ENCODE peak calls at places on chromosome 4, in nine cellular contexts. One of them, this sample, is unnamed.
A peak's percentile ranks its signal among the peaks of the same experiment; 100 is the strongest.

GRCh38 chr4:183658362-183659028 is 490 bp downstream of the RWDD4 start:
- DNase-seq in DND-41: no peak
- DNase-seq in transverse colon: peak; percentile 27
- DNase-seq in sigmoid colon: peak; percentile 67
- DNase-seq in A549: no peak
- DNase-seq in brain microvascular endothelial cell: no peak
- DNase-seq in Panc1: no peak
- DNase-seq in astrocyte: no peak
- DNase-seq in keratinocyte: no peak
- DNase-seq in this sample: no peak

GRCh38 chr4:173074501-173074946 is 94.1 kb upstream of the GALNT7 start:
- DNase-seq in brain microvascular endothelial cell: peak; percentile 64
- DNase-seq in Panc1: peak; percentile 13
- DNase-seq in astrocyte: peak; percentile 97
- DNase-seq in sigmoid colon: no peak
- DNase-seq in transverse colon: no peak
- DNase-seq in keratinocyte: peak; percentile 56
- DNase-seq in DND-41: no peak
- DNase-seq in A549: peak; percentile 18
- DNase-seq in this sample: no peak

GRCh38 chr4:120994521-120994920 is 72.0 kb upstream of the PRDM5 start:
- DNase-seq in Panc1: no peak
- DNase-seq in astrocyte: no peak
- DNase-seq in keratinocyte: no peak
- DNase-seq in brain microvascular endothelial cell: no peak
- DNase-seq in transverse colon: no peak
- DNase-seq in sigmoid colon: no peak
- DNase-seq in DND-41: no peak
- DNase-seq in A549: no peak
- DNase-seq in this sample: no peak

GRCh38 chr4:124097447-124097846 is 615.1 kb downstream of the ANKRD50 start:
- DNase-seq in astrocyte: no peak
- DNase-seq in keratinocyte: no peak
- DNase-seq in brain microvascular endothelial cell: no peak
- DNase-seq in transverse colon: no peak
- DNase-seq in Panc1: no peak
- DNase-seq in A549: no peak
- DNase-seq in sigmoid colon: no peak
- DNase-seq in DND-41: no peak
- DNase-seq in this sample: no peak

GRCh38 chr4:148056879-148057278 is 325.0 kb downstream of the ARHGAP10 start:
- DNase-seq in DND-41: no peak
- DNase-seq in brain microvascular endothelial cell: peak; percentile 63
- DNase-seq in sigmoid colon: no peak
- DNase-seq in keratinocyte: peak; percentile 69
- DNase-seq in astrocyte: peak; percentile 72
- DNase-seq in A549: no peak
- DNase-seq in transverse colon: peak; percentile 62
- DNase-seq in Panc1: peak; percentile 5
- DNase-seq in this sample: peak; percentile 22

GRCh38 chr4:101967697-101968346 is 177.3 kb downstream of the BANK1 start:
- DNase-seq in brain microvascular endothelial cell: no peak
- DNase-seq in Panc1: no peak
- DNase-seq in transverse colon: no peak
- DNase-seq in A549: no peak
- DNase-seq in astrocyte: peak; percentile 46
- DNase-seq in sigmoid colon: no peak
- DNase-seq in DND-41: no peak
- DNase-seq in keratinocyte: no peak
- DNase-seq in this sample: peak; percentile 65

GRCh38 chr4:184688447-184688846 is 38.9 kb downstream of the PRIMPOL start:
- DNase-seq in brain microvascular endothelial cell: peak; percentile 92
- DNase-seq in DND-41: no peak
- DNase-seq in keratinocyte: peak; percentile 65
- DNase-seq in Panc1: peak; percentile 84
- DNase-seq in transverse colon: no peak
- DNase-seq in astrocyte: peak; percentile 93
- DNase-seq in sigmoid colon: no peak
- DNase-seq in A549: peak; percentile 38
- DNase-seq in this sample: peak; percentile 31

GRCh38 chr4:17128268-17128667 is 229.8 kb upstream of the LDB2 start:
- DNase-seq in A549: no peak
- DNase-seq in brain microvascular endothelial cell: no peak
- DNase-seq in DND-41: no peak
- DNase-seq in sigmoid colon: no peak
- DNase-seq in transverse colon: no peak
- DNase-seq in astrocyte: peak; percentile 70
- DNase-seq in keratinocyte: no peak
- DNase-seq in Panc1: no peak
- DNase-seq in this sample: no peak

GRCh38 chr4:184930026-184930425 is 88.3 kb upstream of the HELT start:
- DNase-seq in Panc1: no peak
- DNase-seq in transverse colon: no peak
- DNase-seq in A549: no peak
- DNase-seq in sigmoid colon: no peak
- DNase-seq in astrocyte: no peak
- DNase-seq in DND-41: no peak
- DNase-seq in brain microvascular endothelial cell: no peak
- DNase-seq in keratinocyte: no peak
- DNase-seq in this sample: no peak

GRCh38 chr4:56250801-56251200 is 136.5 kb downstream of the AASDH start:
- DNase-seq in sigmoid colon: no peak
- DNase-seq in transverse colon: no peak
- DNase-seq in Panc1: no peak
- DNase-seq in DND-41: no peak
- DNase-seq in astrocyte: no peak
- DNase-seq in A549: no peak
- DNase-seq in keratinocyte: no peak
- DNase-seq in brain microvascular endothelial cell: no peak
- DNase-seq in this sample: no peak

GRCh38 chr4:106325800-106326199 is 9.4 kb downstream of the AIMP1 start:
- DNase-seq in astrocyte: no peak
- DNase-seq in Panc1: no peak
- DNase-seq in A549: no peak
- DNase-seq in keratinocyte: no peak
- DNase-seq in transverse colon: no peak
- DNase-seq in DND-41: no peak
- DNase-seq in brain microvascular endothelial cell: no peak
- DNase-seq in sigmoid colon: no peak
- DNase-seq in this sample: no peak

GRCh38 chr4:186097386-186097785 is 7.1 kb upstream of the FAM149A start:
- DNase-seq in keratinocyte: no peak
- DNase-seq in Panc1: no peak
- DNase-seq in sigmoid colon: no peak
- DNase-seq in astrocyte: no peak
- DNase-seq in brain microvascular endothelial cell: no peak
- DNase-seq in A549: no peak
- DNase-seq in transverse colon: no peak
- DNase-seq in DND-41: no peak
- DNase-seq in this sample: no peak
- H3K27ac ChIP-seq in keratinocyte: no peak overlapping the region
- H3K27ac ChIP-seq in Panc1: no peak overlapping the region
- H3K27ac ChIP-seq in sigmoid colon: no peak overlapping the region
- H3K27ac ChIP-seq in astrocyte: no peak overlapping the region
- H3K27ac ChIP-seq in brain microvascular endothelial cell: no peak overlapping the region
- H3K27ac ChIP-seq in A549: no peak overlapping the region
- H3K27ac ChIP-seq in transverse colon: no peak overlapping the region
- H3K27ac ChIP-seq in DND-41: no peak overlapping the region
- H3K27ac ChIP-seq in this sample: no peak overlapping the region

GRCh38 chr4:94934864-94935263 is 177.1 kb downstream of the BMPR1B start:
- DNase-seq in DND-41: no peak
- DNase-seq in transverse colon: no peak
- DNase-seq in A549: no peak
- DNase-seq in sigmoid colon: no peak
- DNase-seq in brain microvascular endothelial cell: no peak
- DNase-seq in keratinocyte: no peak
- DNase-seq in astrocyte: peak; percentile 26
- DNase-seq in Panc1: no peak
- DNase-seq in this sample: no peak

GRCh38 chr4:94936854-94937253 is 179.1 kb downstream of the BMPR1B start:
- DNase-seq in transverse colon: no peak
- DNase-seq in DND-41: no peak
- DNase-seq in A549: no peak
- DNase-seq in brain microvascular endothelial cell: no peak
- DNase-seq in sigmoid colon: no peak
- DNase-seq in astrocyte: no peak
- DNase-seq in Panc1: no peak
- DNase-seq in keratinocyte: no peak
- DNase-seq in this sample: no peak

GRCh38 chr4:94931626-94932025 is 173.9 kb downstream of the BMPR1B start:
- DNase-seq in astrocyte: no peak
- DNase-seq in Panc1: no peak
- DNase-seq in DND-41: no peak
- DNase-seq in sigmoid colon: no peak
- DNase-seq in brain microvascular endothelial cell: no peak
- DNase-seq in keratinocyte: no peak
- DNase-seq in A549: no peak
- DNase-seq in transverse colon: no peak
- DNase-seq in this sample: no peak

GRCh38 chr4:94933799-94934198 is 176.0 kb downstream of the BMPR1B start:
- DNase-seq in brain microvascular endothelial cell: peak; percentile 22
- DNase-seq in keratinocyte: no peak
- DNase-seq in transverse colon: no peak
- DNase-seq in Panc1: no peak
- DNase-seq in DND-41: no peak
- DNase-seq in sigmoid colon: no peak
- DNase-seq in astrocyte: peak; percentile 41
- DNase-seq in A549: no peak
- DNase-seq in this sample: no peak

DNA sequence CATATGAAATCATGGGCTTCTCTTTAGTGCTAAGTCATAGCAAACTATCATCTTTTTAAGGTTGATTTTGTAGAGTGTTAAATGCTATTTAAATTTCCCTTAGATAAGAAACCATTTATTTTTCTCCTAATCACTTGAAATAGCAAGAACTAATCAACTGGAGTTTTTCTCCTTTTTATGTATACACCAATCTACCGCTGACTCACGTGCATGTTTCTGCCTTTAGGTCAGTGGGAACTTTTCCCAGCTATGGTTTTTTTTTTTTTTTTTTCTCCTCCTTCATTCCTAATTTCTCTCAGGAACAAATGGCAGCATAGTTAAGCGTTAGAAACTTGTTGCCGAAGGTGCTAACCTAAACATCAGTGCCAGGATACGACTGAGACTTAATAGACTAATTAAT is 176.4 kb downstream of the BMPR1B start:
- DNase-seq in keratinocyte: no peak
- DNase-seq in sigmoid colon: no peak
- DNase-seq in brain microvascular endothelial cell: peak; percentile 5
- DNase-seq in Panc1: no peak
- DNase-seq in A549: no peak
- DNase-seq in DND-41: no peak
- DNase-seq in astrocyte: peak; percentile 62
- DNase-seq in transverse colon: no peak
- DNase-seq in this sample: no peak
- H3K27ac ChIP-seq in keratinocyte: no peak overlapping the region
- H3K27ac ChIP-seq in sigmoid colon: no peak overlapping the region
- H3K27ac ChIP-seq in brain microvascular endothelial cell: peak overlapping the region; percentile 58
- H3K27ac ChIP-seq in Panc1: no peak overlapping the region
- H3K27ac ChIP-seq in A549: peak overlapping the region; percentile 66
- H3K27ac ChIP-seq in DND-41: no peak overlapping the region
- H3K27ac ChIP-seq in astrocyte: peak overlapping the region; percentile 65
- H3K27ac ChIP-seq in transverse colon: no peak overlapping the region
- H3K27ac ChIP-seq in this sample: no peak overlapping the region

DNA sequence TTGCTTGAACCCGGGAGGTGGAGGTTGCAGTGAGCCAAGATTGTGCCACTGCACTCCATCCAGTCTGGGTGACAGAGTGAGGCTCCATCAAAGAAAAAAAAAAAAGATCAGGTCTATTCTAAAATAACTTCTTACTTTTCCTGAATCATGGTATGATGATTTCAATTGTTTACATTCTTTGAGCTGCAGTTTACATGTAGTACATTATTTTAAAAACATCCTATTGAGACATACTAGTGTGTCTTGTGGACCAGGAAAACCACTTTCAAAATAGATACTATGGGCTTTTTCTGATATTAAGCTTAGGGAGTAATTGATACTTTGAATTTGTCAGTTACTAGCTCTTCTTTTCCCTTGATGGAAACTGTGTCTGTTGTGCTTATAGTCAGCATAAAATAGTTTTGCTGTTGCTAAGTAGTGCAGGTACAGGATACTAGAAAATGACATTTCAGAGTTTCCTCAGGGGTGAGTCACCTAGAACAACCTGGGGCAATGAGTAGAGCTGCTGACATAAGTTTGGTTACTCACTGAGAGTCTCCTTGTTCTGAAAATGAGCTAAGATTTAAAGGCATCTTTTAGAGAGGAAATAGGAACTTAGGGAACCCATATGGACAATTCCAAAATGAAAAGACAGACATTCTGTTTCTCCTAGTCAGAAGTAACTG is 53.2 kb upstream of the C4orf54 start:
- DNase-seq in DND-41: no peak
- DNase-seq in keratinocyte: peak; percentile 73
- DNase-seq in astrocyte: no peak
- DNase-seq in brain microvascular endothelial cell: no peak
- DNase-seq in Panc1: no peak
- DNase-seq in transverse colon: no peak
- DNase-seq in sigmoid colon: no peak
- DNase-seq in A549: no peak
- DNase-seq in this sample: no peak
- H3K27ac ChIP-seq in DND-41: no peak overlapping the region
- H3K27ac ChIP-seq in keratinocyte: peak overlapping the region; percentile 73
- H3K27ac ChIP-seq in astrocyte: no peak overlapping the region
- H3K27ac ChIP-seq in brain microvascular endothelial cell: no peak overlapping the region
- H3K27ac ChIP-seq in Panc1: no peak overlapping the region
- H3K27ac ChIP-seq in transverse colon: no peak overlapping the region
- H3K27ac ChIP-seq in sigmoid colon: no peak overlapping the region
- H3K27ac ChIP-seq in A549: no peak overlapping the region
- H3K27ac ChIP-seq in this sample: peak overlapping the region; percentile 42

DNA sequence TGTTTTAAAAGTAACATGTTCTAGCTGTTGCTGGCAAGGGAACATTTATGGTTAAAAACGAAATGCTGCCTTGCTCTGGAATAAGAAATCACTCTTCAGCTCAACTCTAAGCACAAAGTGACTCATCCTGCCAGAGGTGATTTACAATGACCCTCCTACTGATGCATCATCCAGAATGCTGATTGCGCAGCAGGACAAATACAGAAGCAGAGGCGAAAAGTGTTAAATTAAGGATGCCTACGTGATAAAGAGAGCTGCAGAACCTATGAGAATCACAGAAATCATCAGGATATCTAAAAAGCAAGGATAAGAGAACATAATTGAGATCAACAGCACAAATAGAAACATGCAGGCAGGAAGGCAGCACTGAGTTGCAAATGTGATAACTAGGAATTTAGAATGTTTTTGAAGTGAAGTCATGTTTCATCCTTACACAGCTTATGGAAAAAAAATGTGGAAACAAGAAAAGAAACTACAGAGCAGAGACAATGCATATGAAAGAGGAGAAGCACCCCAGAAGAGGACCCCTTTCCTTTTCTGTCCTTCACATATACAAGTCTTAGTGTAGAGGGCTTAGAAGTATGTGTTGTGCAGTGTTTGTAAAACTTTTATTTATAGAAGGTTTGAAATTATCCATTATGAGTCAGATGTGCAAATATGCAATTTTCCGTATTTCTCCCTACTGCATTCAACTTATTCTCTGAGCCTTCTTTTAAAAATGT is 188.4 kb downstream of the SLC7A11 start:
- DNase-seq in A549: peak; percentile 51
- DNase-seq in brain microvascular endothelial cell: peak; percentile 93
- DNase-seq in transverse colon: no peak
- DNase-seq in Panc1: peak; percentile 61
- DNase-seq in sigmoid colon: no peak
- DNase-seq in keratinocyte: peak; percentile 62
- DNase-seq in astrocyte: peak; percentile 92
- DNase-seq in DND-41: no peak
- DNase-seq in this sample: peak; percentile 74
- H3K27ac ChIP-seq in A549: peak overlapping the region; percentile 23
- H3K27ac ChIP-seq in brain microvascular endothelial cell: peak overlapping the region; percentile 76
- H3K27ac ChIP-seq in transverse colon: peak overlapping the region; percentile 28
- H3K27ac ChIP-seq in Panc1: no peak overlapping the region
- H3K27ac ChIP-seq in sigmoid colon: no peak overlapping the region
- H3K27ac ChIP-seq in keratinocyte: peak overlapping the region; percentile 42
- H3K27ac ChIP-seq in astrocyte: peak overlapping the region; percentile 78
- H3K27ac ChIP-seq in DND-41: no peak overlapping the region
- H3K27ac ChIP-seq in this sample: peak overlapping the region; percentile 88

This sample was measured in SJSA1.